ENCODE peak calls at places on chromosomes 4 and X, in nine cellular contexts. S, Y, T, C, W, A, M, V and G are unnamed samples.

GRCh38 chr4:83490876-83491450 is 6.1 kb upstream of the ABRAXAS1 start:
- DNase-seq in W (peak), A (no peak), C (no peak), Y (no peak), M (peak), T (no peak), V (no peak), S (peak), G (no peak)

GRCh38 chr4:48212165-48212564 is 57.5 kb downstream of the TEC start:
- DNase-seq in V (no peak), M (no peak), T (no peak), W (no peak), A (no peak), Y (no peak), C (no peak), S (no peak), G (no peak)

GRCh38 chr4:16642897-16643296 is 255.5 kb downstream of the LDB2 start:
- DNase-seq in S (peak), V (peak), C (peak), Y (no peak), A (no peak), M (no peak), T (no peak), W (no peak), G (no peak)

GRCh38 chr4:100379583-100380105 is 138.2 kb downstream of the EMCN start:
- DNase-seq in Y (no peak), C (no peak), A (no peak), M (no peak), S (no peak), W (no peak), T (no peak), V (no peak), G (no peak)

GRCh38 chrX:112846114-112846513 is 5.5 kb upstream of the AMOT start:
- DNase-seq in W (no peak), A (no peak), S (no peak), V (no peak), C (no peak), M (no peak), T (no peak), Y (no peak), G (no peak)

GRCh38 chrX:46130246-46130645 is 415.0 kb downstream of the ZNF674 start:
- DNase-seq in C (no peak), Y (no peak), A (no peak), S (no peak), V (no peak), M (no peak), W (no peak), T (no peak), G (no peak)

GRCh38 chr4:142347241-142347640 is 498.9 kb downstream of the INPP4B start:
- DNase-seq in T (no peak), V (no peak), W (peak), Y (no peak), C (no peak), S (peak), M (no peak), A (no peak), G (no peak)

GRCh38 chr4:190016369-190017289 is 10.4 kb downstream of the FRG2 start:
- DNase-seq in Y (no peak), M (no peak), T (no peak), C (peak), W (no peak), A (no peak), V (no peak), S (no peak), G (no peak)

GRCh38 chrX:46317158-46317557 is 228.1 kb downstream of the ZNF674 start:
- DNase-seq in W (no peak), Y (no peak), V (no peak), M (no peak), S (peak), T (no peak), C (no peak), A (no peak), G (no peak)

GRCh38 chr4:183757105-183757504 is 98.0 kb downstream of the TRAPPC11 start:
- DNase-seq in S (no peak), V (no peak), M (no peak), W (peak), T (no peak), C (no peak), Y (no peak), A (no peak), G (no peak)

GRCh38 chrX:1493877-1494510 is 41.3 kb upstream of the ASMTL start:
- DNase-seq in Y (no peak), C (no peak), M (no peak), V (no peak), T (no peak), A (no peak), S (peak), W (no peak), G (no peak)

GRCh38 chrX:130124577-130124976 is 14.3 kb upstream of the ELF4 start:
- DNase-seq in C (no peak), S (no peak), Y (no peak), T (no peak), A (no peak), W (no peak), M (no peak), V (no peak), G (no peak)

GRCh38 chr4:86961605-86962295 is 26.9 kb downstream of the AFF1 start:
- DNase-seq in C (no peak), W (peak), A (peak), V (no peak), M (no peak), T (no peak), Y (no peak), S (no peak), G (no peak)

GRCh38 chr4:128320656-128321055 is 33.0 kb upstream of the PGRMC2 start:
- DNase-seq in C (no peak), V (no peak), S (peak), A (no peak), M (no peak), W (no peak), T (no peak), Y (no peak), G (no peak)

GRCh38 chrX:50762578-50762977 is 51.4 kb downstream of the SHROOM4 start:
- DNase-seq in W (peak), Y (no peak), S (no peak), C (no peak), A (no peak), M (no peak), T (no peak), V (no peak), G (no peak)

GRCh38 chrX:148813422-148813821 is 313.0 kb downstream of the AFF2 start:
- DNase-seq in V (no peak), T (no peak), C (no peak), W (no peak), M (no peak), S (no peak), A (no peak), Y (no peak), G (no peak)

GRCh38 chr4:181301735-181302380 is 941.3 kb upstream of the TENM3 start:
- DNase-seq in Y (no peak), T (no peak), A (no peak), C (no peak), W (peak), S (peak), M (no peak), V (peak), G (no peak)

GRCh38 chrX:13048265-13048664 is 3.8 kb upstream of the FAM9C start:
- DNase-seq in V (no peak), T (no peak), W (no peak), C (no peak), M (peak), Y (no peak), S (peak), A (peak), G (no peak)

GRCh38 chr4:125750827-125751466 is 436.2 kb downstream of the FAT4 start:
- DNase-seq in M (no peak), C (no peak), Y (no peak), W (peak), S (peak), A (no peak), T (no peak), V (peak), G (peak)

GRCh38 chrX:31074522-31074921 is 2.7 kb upstream of the FTHL17 start:
- DNase-seq in T (no peak), V (no peak), A (no peak), M (no peak), S (no peak), Y (no peak), W (no peak), C (no peak), G (no peak)

GRCh38 chrX:110509778-110510510 is 151.3 kb downstream of the RTL9 start:
- DNase-seq in W (peak), C (no peak), S (peak), Y (no peak), V (no peak), A (no peak), M (no peak), T (no peak), G (no peak)

GRCh38 chr4:188647820-188648380 is 508.7 kb downstream of the TRIML1 start:
- DNase-seq in S (no peak), T (no peak), V (no peak), Y (no peak), W (no peak), C (no peak), M (no peak), A (no peak), G (no peak)

GRCh38 chr4:182604161-182604591 is 313.0 kb downstream of the DCTD start:
- DNase-seq in A (no peak), W (peak), C (no peak), T (no peak), Y (no peak), V (no peak), S (peak), M (no peak), G (no peak)

GRCh38 chr4:37453361-37454262 is 209.1 kb downstream of the NWD2 start:
- DNase-seq in V (peak), W (peak), S (peak), C (no peak), Y (peak), M (no peak), T (peak), A (peak), G (no peak)

GRCh38 chr4:140094701-140095420 is 59.1 kb downstream of the MAML3 start:
- DNase-seq in W (peak), A (no peak), C (peak), V (peak), M (no peak), S (no peak), T (peak), Y (peak), G (no peak)

GRCh38 chrX:65674351-65674893 is 7.0 kb downstream of the MSN start:
- DNase-seq in M (no peak), A (no peak), W (peak), C (no peak), S (peak), Y (no peak), T (no peak), V (no peak), G (no peak)

GRCh38 chr4:33104190-33104773 is 2384.1 kb downstream of the PCDH7 start:
- DNase-seq in A (no peak), T (no peak), Y (no peak), V (no peak), M (no peak), W (peak), S (peak), C (no peak), G (no peak)

GRCh38 chr4:159487284-159487747 is 384.4 kb downstream of the RAPGEF2 start:
- DNase-seq in A (no peak), W (peak), S (peak), Y (no peak), V (peak), C (no peak), M (peak), T (no peak), G (peak)

GRCh38 chr4:78167510-78167909 is 110.4 kb downstream of the FRAS1 start:
- DNase-seq in W (no peak), V (no peak), T (no peak), S (no peak), C (no peak), M (no peak), A (no peak), Y (no peak), G (no peak)

GRCh38 chrX:73930300-73930699 is 367.3 kb downstream of the CHIC1 start:
- DNase-seq in V (no peak), M (no peak), T (no peak), Y (no peak), S (peak), W (peak), A (no peak), C (no peak), G (no peak)

GRCh38 chr4:74428278-74428677 is 16.7 kb upstream of the AREG start:
- DNase-seq in C (no peak), A (no peak), W (no peak), M (no peak), V (no peak), Y (no peak), T (no peak), S (peak), G (no peak)

GRCh38 chr4:26748805-26749204 is 111.8 kb upstream of the STIM2 start:
- DNase-seq in A (no peak), W (no peak), S (no peak), C (no peak), M (no peak), Y (no peak), V (no peak), T (no peak), G (no peak)

GRCh38 chrX:120372667-120373370 is 10.9 kb downstream of the ATP1B4 start:
- DNase-seq in T (no peak), W (no peak), M (no peak), C (no peak), V (no peak), Y (no peak), S (no peak), A (no peak), G (no peak)